ENCODE peak calls at places on chromosomes 5 and 9, in four cellular contexts. N, J, H and O are unnamed samples.

GRCh38 chr9:110752766-110753165 is 84.2 kb downstream of the MUSK start:
- DNase-seq in N (peak), J (no peak), H (peak), O (no peak)

GRCh38 chr5:100469780-100470179 is 65.4 kb upstream of the FAM174A start:
- DNase-seq in J (no peak), N (no peak), H (no peak), O (no peak)

GRCh38 chr5:66987949-66988838 is 208.4 kb downstream of the CD180 start:
- DNase-seq in N (no peak), H (no peak), J (no peak), O (no peak)

GRCh38 chr9:104743377-104743985 is 4.0 kb upstream of the NIPSNAP3A start:
- DNase-seq in J (no peak), H (peak), N (no peak), O (no peak)

GRCh38 chr5:61232490-61232889 is 70.2 kb upstream of the SMIM15 start:
- DNase-seq in H (no peak), N (no peak), J (no peak), O (no peak)

GRCh38 chr5:133524597-133524996 is 87.7 kb downstream of the FSTL4 start:
- DNase-seq in N (no peak), H (no peak), J (no peak), O (no peak)

GRCh38 chr5:93874080-93874479 is 132.7 kb upstream of the POU5F2 start:
- DNase-seq in N (no peak), H (no peak), J (no peak), O (no peak)

GRCh38 chr9:124725068-124725452 is 46.1 kb downstream of the NR6A1 start:
- DNase-seq in N (no peak), H (no peak), J (no peak), O (no peak)

GRCh38 chr5:64873441-64873840 is 104.7 kb downstream of the CWC27 start:
- DNase-seq in H (no peak), J (no peak), N (no peak), O (no peak)

GRCh38 chr5:163821142-163821541 is 315.7 kb downstream of the MAT2B start:
- DNase-seq in N (no peak), J (no peak), H (no peak), O (no peak)

GRCh38 chr5:144598451-144599068 is 427.9 kb downstream of the KCTD16 start:
- DNase-seq in N (no peak), J (no peak), H (no peak), O (no peak)

GRCh38 chr5:151002250-151002649 is 18.1 kb upstream of the GPX3 start:
- DNase-seq in J (no peak), N (no peak), H (no peak), O (no peak)

GRCh38 chr5:142561486-142562097 is 124.3 kb downstream of the FGF1 start:
- DNase-seq in H (no peak), N (no peak), J (no peak), O (no peak)

GRCh38 chr9:22210936-22211335 is 201.8 kb upstream of the CDKN2B start:
- DNase-seq in J (no peak), H (no peak), N (no peak), O (no peak)

GRCh38 chr5:96893342-96893741 is 17.0 kb downstream of the ERAP2 start:
- DNase-seq in H (no peak), N (no peak), J (no peak), O (no peak)

GRCh38 chr5:82259172-82259800 is 18.9 kb downstream of the RPS23 start:
- DNase-seq in H (peak), J (no peak), N (no peak), O (no peak)

GRCh38 chr5:150485770-150486401 is 22.0 kb upstream of the NDST1 start:
- DNase-seq in J (peak), N (no peak), H (no peak), O (peak)

GRCh38 chr9:130289711-130290241 is 24.2 kb downstream of the HMCN2 start:
- DNase-seq in N (no peak), H (no peak), J (no peak), O (no peak)

GRCh38 chr9:133429641-133430161 is 7.5 kb downstream of the ADAMTS13 start:
- DNase-seq in N (no peak), H (no peak), J (no peak), O (no peak)

GRCh38 chr9:120265791-120266190 is 314.2 kb downstream of the CDK5RAP2 start:
- DNase-seq in J (no peak), H (peak), N (no peak), O (no peak)

GRCh38 chr5:120108586-120109254 is 355.4 kb upstream of the PRR16 start:
- DNase-seq in H (no peak), N (no peak), J (no peak), O (no peak)

GRCh38 chr9:128078504-128079434 is 10.7 kb downstream of the SLC25A25 start:
- DNase-seq in N (peak), H (no peak), J (no peak), O (no peak)

GRCh38 chr9:124079176-124079925 is 67.8 kb downstream of the LHX2 start:
- DNase-seq in H (peak), J (no peak), N (no peak), O (no peak)

GRCh38 chr5:16437974-16438373 is 27.6 kb downstream of the ZNF622 start:
- DNase-seq in N (no peak), H (no peak), J (no peak), O (no peak)

GRCh38 chr9:84751921-84752320 is 82.4 kb downstream of the NTRK2 start:
- DNase-seq in J (no peak), N (peak), H (no peak), O (no peak)